ENCODE peak calls at places on chromosomes 11 and 22, in four cellular contexts. U, L, Y and E are unnamed samples.

GRCh38 chr22:50267591-50268390 is 2.4 kb downstream of the MAPK11 start:
- DNase-seq in L (peak), U (peak), Y (peak), E (peak)

GRCh38 chr11:72333657-72334056 is 89.7 kb upstream of the PHOX2A start:
- DNase-seq in Y (no peak), L (no peak), U (no peak), E (no peak)

GRCh38 chr11:69773626-69774353 is 1.4 kb downstream of the FGF4 start:
- DNase-seq in U (no peak), Y (no peak), L (no peak), E (no peak)

GRCh38 chr22:20479612-20480196 is 15.9 kb downstream of the KLHL22 start:
- DNase-seq in U (no peak), L (no peak), Y (no peak), E (no peak)

GRCh38 chr11:68773521-68774187 is 22.3 kb upstream of the TESMIN start:
- DNase-seq in Y (no peak), L (no peak), U (no peak), E (no peak)

GRCh38 chr11:118705111-118705741 is 25.8 kb upstream of the TREH start:
- DNase-seq in L (no peak), U (no peak), Y (peak), E (no peak)

GRCh38 chr11:65586676-65587075 is 8.9 kb downstream of the KCNK7 start:
- DNase-seq in Y (no peak), L (no peak), U (no peak), E (no peak)

GRCh38 chr22:47123006-47123826 is 360.8 kb downstream of the TBC1D22A start:
- DNase-seq in L (no peak), Y (peak), U (no peak), E (peak)

GRCh38 chr11:85809881-85810280 is 1.1 kb downstream of the SYTL2 start:
- DNase-seq in U (peak), L (no peak), Y (peak), E (no peak)

GRCh38 chr11:70743941-70744351 is 345.6 kb downstream of the CTTN start:
- DNase-seq in U (no peak), L (no peak), Y (no peak), E (peak)

GRCh38 chr11:86931059-86931964 is 23.9 kb downstream of the FZD4 start:
- DNase-seq in U (no peak), Y (no peak), L (no peak), E (no peak)

GRCh38 chr11:131248588-131248987 is 121.8 kb upstream of the NTM start:
- DNase-seq in L (no peak), U (no peak), Y (no peak), E (no peak)

GRCh38 chr11:86952221-86952875 is 2.8 kb downstream of the FZD4 start:
- DNase-seq in L (no peak), U (no peak), Y (no peak), E (no peak)

GRCh38 chr11:8615633-8616032 is 21.6 kb upstream of the STK33 start:
- DNase-seq in Y (no peak), U (no peak), L (no peak), E (no peak)